ENCODE peak calls at places on chromosomes 11 and 22, in ten cellular contexts. B is endothelial cell of umbilical vein, O is foreskin fibroblast, R is heart right ventricle, N is PC-9, K is transverse colon, J is HFFc6, P is neural progenitor cell, T is Peyer's patch, X is omental fat pad. E is an unnamed sample.

GRCh38 chr11:11545285-11546275 is 76.2 kb downstream of the GALNT18 start:
- DNase-seq in N (no peak), R (no peak), B (no peak), K (no peak), J (no peak), T (no peak), X (no peak), P (no peak), O (no peak), E (no peak)

GRCh38 chr11:31236052-31236652 is 133.4 kb downstream of the DCDC1 start:
- DNase-seq in X (no peak), P (no peak), R (no peak), T (no peak), O (no peak), K (no peak), N (no peak), J (no peak), B (peak), E (no peak)

GRCh38 chr11:74647404-74647803 is 55.0 kb downstream of the POLD3 start:
- DNase-seq in X (no peak), T (no peak), K (no peak), P (no peak), N (no peak), J (no peak), O (peak), B (no peak), R (no peak), E (no peak)

GRCh38 chr11:103222801-103223200 is 113.6 kb downstream of the DYNC2H1 start:
- DNase-seq in P (no peak), J (no peak), K (no peak), T (no peak), R (no peak), B (no peak), X (no peak), N (no peak), O (no peak), E (no peak)

GRCh38 chr11:132072044-132072879 is 701.8 kb downstream of the NTM start:
- DNase-seq in P (no peak), K (no peak), J (peak), N (no peak), T (no peak), O (peak), X (no peak), R (no peak), B (peak), E (no peak)

GRCh38 chr22:39724857-39725256 is 154.3 kb downstream of the CACNA1I start:
- DNase-seq in O (no peak), K (no peak), X (no peak), N (no peak), B (no peak), J (no peak), R (no peak), T (no peak), P (no peak), E (no peak)

GRCh38 chr11:68551777-68552176 is 91.2 kb downstream of the PPP6R3 start:
- DNase-seq in T (no peak), K (no peak), X (no peak), P (no peak), N (no peak), O (no peak), R (no peak), J (no peak), B (no peak), E (no peak)

GRCh38 chr11:12682288-12682687 is 8.1 kb downstream of the TEAD1 start:
- DNase-seq in N (no peak), O (no peak), B (no peak), J (no peak), T (no peak), P (no peak), K (no peak), X (no peak), R (no peak), E (no peak)

GRCh38 chr22:32518848-32519247 is 44.2 kb downstream of the FBXO7 start:
- DNase-seq in P (no peak), J (no peak), N (no peak), B (no peak), R (no peak), T (no peak), X (no peak), K (no peak), O (no peak), E (no peak)

GRCh38 chr11:64900774-64901173 is 16.2 kb downstream of the ATG2A start:
- DNase-seq in B (no peak), N (no peak), X (no peak), K (no peak), T (no peak), O (no peak), R (no peak), J (no peak), P (no peak), E (no peak)

GRCh38 chr11:126102436-126102894 is 39.8 kb upstream of the CDON start:
- DNase-seq in R (peak), O (peak), T (no peak), X (no peak), K (peak), N (no peak), P (no peak), J (no peak), B (no peak), E (no peak)

GRCh38 chr11:18699269-18699596 is 654 bp downstream of the TMEM86A start:
- DNase-seq in B (no peak), R (no peak), P (no peak), X (no peak), N (no peak), J (no peak), K (no peak), O (peak), T (no peak), E (no peak)

GRCh38 chr11:111604392-111605009 is 2.3 kb downstream of the SIK2 start:
- DNase-seq in P (peak), R (no peak), O (peak), T (no peak), X (no peak), B (peak), N (no peak), K (no peak), J (peak), E (peak)

GRCh38 chr11:114085965-114086364 is 26.5 kb downstream of the ZBTB16 start:
- DNase-seq in T (no peak), R (no peak), B (no peak), O (no peak), X (no peak), P (no peak), J (no peak), N (no peak), K (peak), E (no peak)

GRCh38 chr11:27717377-27717776 is 17.1 kb upstream of the BDNF start:
- DNase-seq in O (peak), J (peak), B (peak), R (no peak), X (no peak), K (no peak), P (no peak), T (no peak), N (no peak), E (no peak)
- TF ChIP-seq CTCF in O (peak), J (peak), B (peak), R (no peak), X (no peak), K (no peak), P (peak), T (no peak), N (peak), E (peak)

GRCh38 chr11:6225896-6226295 is 8.5 kb downstream of the FHIP1B start:
- DNase-seq in K (peak), O (no peak), T (no peak), P (no peak), N (no peak), J (no peak), R (no peak), X (no peak), B (peak), E (no peak)
- TF ChIP-seq CTCF in K (no peak), O (no peak), T (no peak), P (no peak), N (no peak), J (no peak), R (no peak), X (no peak), B (no peak), E (no peak)

GRCh38 chr22:50303848-50304527 is 3.5 kb downstream of the PLXNB2 start:
- DNase-seq in O (peak), R (peak), B (no peak), P (peak), J (peak), T (peak), N (peak), K (peak), X (no peak), E (peak)
- TF ChIP-seq CTCF in O (no peak), R (no peak), B (no peak), P (no peak), J (peak), T (no peak), N (no peak), K (peak), X (no peak), E (no peak)

DNA sequence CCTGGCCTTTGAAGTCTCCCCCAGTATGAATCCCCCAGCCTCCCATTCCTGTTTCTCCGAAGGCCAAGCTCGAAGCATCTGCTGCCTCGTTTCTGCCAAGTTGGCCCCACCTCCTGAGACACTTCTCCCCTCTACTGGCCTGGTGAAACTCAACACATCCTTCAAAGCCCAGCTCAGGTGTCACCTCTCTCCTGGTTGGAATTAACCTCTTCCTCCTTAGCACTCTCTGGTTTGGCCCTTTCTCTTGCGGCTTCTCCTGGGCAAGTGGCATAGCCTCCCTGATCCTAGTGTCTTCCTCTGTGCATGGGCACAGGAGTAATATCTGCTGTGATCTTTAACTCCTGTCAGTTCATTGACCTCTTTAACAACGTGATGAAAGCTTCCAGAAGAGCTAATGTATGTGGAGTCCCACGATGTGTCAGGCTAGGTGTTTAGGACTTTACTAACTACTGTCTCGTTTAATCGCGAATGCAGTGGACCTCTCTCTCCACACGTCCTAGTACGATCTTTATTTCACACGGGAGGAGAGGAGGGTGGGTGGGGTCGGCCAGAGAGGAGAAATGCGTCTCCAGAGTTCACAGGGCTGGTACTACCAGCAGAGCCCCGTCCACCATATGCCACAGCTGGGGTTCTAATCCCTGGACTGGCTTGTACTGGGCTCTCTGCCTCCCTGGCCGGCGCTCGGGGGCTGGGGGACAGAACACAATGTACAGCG is 824 bp upstream of the PTPRJ start:
- DNase-seq in N (peak), P (no peak), J (no peak), T (peak), B (peak), K (no peak), O (peak), R (no peak), X (no peak), E (no peak)
- TF ChIP-seq CTCF in N (no peak), P (no peak), J (no peak), T (no peak), B (no peak), K (no peak), O (no peak), R (no peak), X (no peak), E (no peak)

DNA sequence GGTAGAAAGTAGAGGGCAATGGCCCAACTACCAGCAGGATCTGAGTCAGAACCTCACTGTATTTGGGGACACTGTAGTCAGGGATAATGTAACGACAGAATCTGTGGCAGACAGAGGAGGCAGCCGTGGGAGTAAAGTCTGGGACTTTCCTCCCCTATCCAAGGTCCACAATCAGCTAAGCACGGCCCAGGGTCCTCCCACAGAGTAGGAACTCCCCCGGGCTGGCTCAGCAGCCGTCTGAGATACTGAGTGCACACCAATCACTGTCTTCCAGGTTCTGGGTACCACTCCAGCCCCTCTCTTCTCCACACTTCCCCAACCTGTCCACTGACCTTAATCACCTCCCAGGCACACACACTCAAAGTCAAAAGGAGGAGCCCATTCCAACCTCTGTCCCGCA is 3.2 kb downstream of the IGSF9B start:
- DNase-seq in O (no peak), K (no peak), J (no peak), T (no peak), B (no peak), N (no peak), R (no peak), P (no peak), X (no peak), E (no peak)
- TF ChIP-seq CTCF in O (no peak), K (no peak), J (no peak), T (no peak), B (no peak), N (no peak), R (no peak), P (no peak), X (no peak), E (no peak)

GRCh38 chr11:57481915-57482781 is 21.8 kb downstream of the RTN4RL2 start:
- DNase-seq in X (no peak), J (no peak), B (no peak), P (no peak), K (no peak), O (no peak), R (no peak), T (no peak), N (no peak), E (no peak)

GRCh38 chr11:57484141-57484710 is 23.9 kb downstream of the RTN4RL2 start:
- DNase-seq in N (no peak), X (no peak), R (no peak), J (no peak), B (no peak), O (no peak), P (no peak), T (no peak), K (no peak), E (no peak)

GRCh38 chr11:57483570-57483934 is 23.2 kb downstream of the RTN4RL2 start:
- DNase-seq in X (no peak), K (no peak), N (no peak), J (no peak), P (no peak), O (no peak), T (no peak), R (no peak), B (no peak), E (no peak)

GRCh38 chr11:57481315-57481714 is 21.0 kb downstream of the RTN4RL2 start:
- DNase-seq in J (no peak), R (no peak), X (no peak), P (no peak), O (no peak), T (no peak), B (no peak), K (no peak), N (no peak), E (no peak)

GRCh38 chr11:57482782-57483569 is 22.6 kb downstream of the RTN4RL2 start:
- DNase-seq in T (peak), O (peak), K (peak), N (peak), J (no peak), R (peak), P (peak), B (peak), X (peak), E (no peak)
- TF ChIP-seq CTCF in T (peak), O (peak), K (peak), N (peak), J (peak), R (peak), P (peak), B (peak), X (no peak), E (no peak)